ENCODE peak calls at places on chromosomes 7 and 10, in four cellular contexts. Q, A, S and L are unnamed samples.

GRCh38 chr10:47073967-47074366 is 162.7 kb downstream of the PTPN20 start:
- DNase-seq in S (no peak), Q (no peak), A (no peak), L (no peak)

GRCh38 chr10:48465860-48466521 is 138.9 kb downstream of the ARHGAP22 start:
- DNase-seq in A (no peak), Q (no peak), S (no peak), L (peak)

GRCh38 chr7:95693551-95694333 is 78.6 kb upstream of the DYNC1I1 start:
- DNase-seq in S (peak), Q (no peak), A (no peak), L (no peak)

GRCh38 chr10:43174969-43175368 is 36.7 kb downstream of the CSGALNACT2 start:
- DNase-seq in S (no peak), A (no peak), Q (no peak), L (no peak)

GRCh38 chr10:84755311-84755710 is 426.9 kb downstream of the CCSER2 start:
- DNase-seq in A (no peak), Q (no peak), S (no peak), L (no peak)

GRCh38 chr7:152459724-152460251 is 24.0 kb upstream of the KMT2C start:
- DNase-seq in Q (no peak), A (no peak), S (no peak), L (peak)

GRCh38 chr7:39624935-39625694 is 1.7 kb downstream of the RALA start:
- DNase-seq in S (no peak), Q (no peak), A (no peak), L (no peak)

GRCh38 chr10:131778842-131779241 is 122.0 kb upstream of the PPP2R2D start:
- DNase-seq in A (no peak), Q (no peak), S (no peak), L (no peak)

GRCh38 chr10:110524864-110525242 is 27.1 kb downstream of the DUSP5 start:
- DNase-seq in Q (no peak), A (no peak), S (no peak), L (no peak)

GRCh38 chr7:1928555-1929348 is 258.7 kb downstream of the ELFN1 start:
- DNase-seq in Q (no peak), S (no peak), A (no peak), L (no peak)
- TF ChIP-seq POLR2A in Q (no peak), S (no peak), A (no peak), L (no peak)

GRCh38 chr10:24307173-24307572 is 98.2 kb downstream of the KIAA1217 start:
- DNase-seq in A (no peak), Q (no peak), S (no peak), L (no peak)
- H3K4me3 ChIP-seq in A (no peak), Q (no peak), S (no peak), L (no peak)

GRCh38 chr7:99383791-99384370 is 9.4 kb downstream of the ARPC1B start:
- DNase-seq in A (no peak), S (no peak), Q (no peak), L (no peak)
- TF ChIP-seq POLR2A in A (no peak), S (no peak), Q (no peak), L (no peak)

GRCh38 chr10:79560160-79560709 is at the start of gene SFTPA2:
- DNase-seq in S (no peak), A (no peak), Q (no peak), L (no peak)

GRCh38 chr10:79561257-79561656 is 1.1 kb upstream of the SFTPA2 start:
- DNase-seq in Q (no peak), S (no peak), A (no peak), L (no peak)

GRCh38 chr10:79559726-79560125 is 481 bp downstream of the SFTPA2 start:
- DNase-seq in S (no peak), Q (no peak), A (no peak), L (no peak)

GRCh38 chr10:79562135-79562756 is 2.0 kb upstream of the SFTPA2 start:
- DNase-seq in Q (no peak), S (peak), A (peak), L (peak)
- H3K4me3 ChIP-seq in Q (no peak), S (no peak), A (no peak), L (no peak)

GRCh38 chr10:77490512-77490911 is 147.1 kb downstream of the KCNMA1 start:
- DNase-seq in A (no peak), S (no peak), Q (no peak), L (no peak)

GRCh38 chr10:77494789-77495541 is 142.6 kb downstream of the KCNMA1 start:
- DNase-seq in Q (no peak), A (no peak), S (no peak), L (no peak)

GRCh38 chr10:77493851-77494788 is 143.5 kb downstream of the KCNMA1 start:
- DNase-seq in A (no peak), Q (no peak), S (peak), L (no peak)

GRCh38 chr10:77490915-77491314 is 146.7 kb downstream of the KCNMA1 start:
- DNase-seq in A (no peak), S (no peak), Q (no peak), L (no peak)

GRCh38 chr10:77493239-77493806 is 144.3 kb downstream of the KCNMA1 start:
- DNase-seq in A (no peak), S (no peak), Q (no peak), L (no peak)
- TF ChIP-seq POLR2A in A (no peak), S (no peak), Q (no peak), L (no peak)

DNA sequence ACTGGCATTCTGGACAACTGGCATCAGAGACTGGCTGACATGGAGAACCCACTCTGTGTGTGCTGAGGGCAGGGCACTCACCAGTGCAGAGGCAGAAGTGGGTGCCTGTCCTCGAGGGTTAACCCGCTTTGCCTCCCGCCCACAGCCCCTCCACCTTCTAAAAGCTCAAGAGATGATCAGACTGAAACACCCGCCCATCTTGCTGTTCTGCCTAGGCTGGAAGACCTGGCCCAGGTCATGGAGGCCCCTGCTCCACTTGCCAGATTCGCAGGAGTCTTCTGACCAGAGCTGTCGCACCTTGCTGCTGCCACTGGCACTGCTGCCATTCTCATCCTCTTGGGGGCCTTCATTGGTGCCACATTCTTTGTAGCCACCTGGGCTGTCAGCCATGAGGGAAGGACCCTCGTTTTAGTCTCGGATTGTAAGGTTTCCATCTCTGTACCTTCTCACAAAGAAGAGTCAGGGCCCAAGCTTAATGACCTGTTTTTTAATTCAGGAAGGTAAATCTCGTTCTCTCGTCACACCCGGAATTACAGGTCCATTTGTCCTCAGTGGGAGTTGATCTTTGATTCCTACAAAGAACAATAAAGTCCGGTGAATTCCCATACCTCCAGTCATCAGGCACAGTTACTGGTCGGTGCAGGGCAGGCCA is 1.9 kb downstream of the CYREN start:
- DNase-seq in Q (no peak), S (no peak), A (no peak), L (no peak)
- H3K4me3 ChIP-seq in Q (no peak), S (peak), A (no peak), L (no peak)

DNA sequence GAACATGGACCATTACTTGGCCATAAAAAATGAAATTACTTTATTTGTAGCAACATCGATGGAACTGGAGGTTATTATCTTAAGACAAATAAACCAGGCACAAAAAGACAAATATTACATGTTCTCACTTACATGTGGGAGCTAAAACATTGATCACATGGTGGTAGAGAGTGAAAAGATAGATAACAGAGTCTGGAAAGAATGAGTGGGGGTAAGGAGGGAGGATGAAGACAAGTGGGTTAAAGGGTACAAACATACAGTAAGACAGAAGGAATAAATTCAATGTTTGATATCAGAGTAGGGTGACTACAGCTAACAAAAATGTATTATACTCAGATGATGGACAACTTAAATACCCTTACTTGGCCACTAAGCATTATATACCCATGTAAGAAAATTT is 100.0 kb upstream of the WNT16 start:
- DNase-seq in Q (no peak), S (no peak), A (no peak), L (no peak)
- TF ChIP-seq POLR2A in Q (no peak), S (no peak), A (no peak), L (no peak)

DNA sequence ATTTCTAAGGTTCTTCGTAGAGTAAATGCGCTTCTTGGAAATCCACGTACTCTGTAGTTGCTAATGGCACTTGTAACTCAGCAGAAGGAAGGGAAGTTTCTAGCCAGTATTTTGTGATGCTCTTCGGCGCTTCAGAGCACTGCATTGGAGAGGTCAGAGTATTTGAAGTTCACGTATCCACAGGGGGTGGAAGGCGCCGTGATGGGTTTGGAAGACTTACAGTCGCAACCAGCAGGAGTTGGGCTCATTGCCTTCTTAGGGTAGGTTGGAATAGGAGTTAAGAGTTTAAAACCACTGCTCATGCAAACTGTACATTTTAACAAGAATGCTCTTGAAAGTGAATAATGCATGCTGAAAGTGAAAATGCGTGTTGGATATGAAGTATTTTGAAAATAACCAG is 49.1 kb downstream of the SHH start:
- DNase-seq in S (no peak), Q (no peak), A (no peak), L (no peak)
- H3K4me3 ChIP-seq in S (no peak), Q (no peak), A (no peak), L (no peak)

DNA sequence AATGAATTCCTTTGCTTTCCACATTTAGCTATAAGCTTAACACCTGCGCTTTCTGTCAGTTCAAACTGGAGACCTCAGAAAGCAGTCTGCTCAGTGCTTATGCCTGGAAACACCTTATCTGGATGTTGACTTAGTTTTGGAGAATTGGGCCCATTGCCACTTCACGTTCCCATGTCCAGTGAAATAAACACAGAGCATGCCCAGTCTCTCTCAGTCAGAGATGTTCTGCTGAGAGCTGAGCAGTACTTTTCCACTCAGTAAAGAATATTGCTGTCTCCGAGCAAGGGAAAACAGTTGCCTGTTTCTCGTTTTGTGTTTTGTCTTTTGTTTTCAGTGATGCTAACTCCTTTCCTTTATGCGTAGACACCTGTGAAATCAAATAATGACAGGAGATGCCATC is 83.2 kb upstream of the PRR15 start:
- DNase-seq in A (peak), S (no peak), Q (peak), L (no peak)
- TF ChIP-seq POLR2A in A (no peak), S (no peak), Q (no peak), L (no peak)

DNA sequence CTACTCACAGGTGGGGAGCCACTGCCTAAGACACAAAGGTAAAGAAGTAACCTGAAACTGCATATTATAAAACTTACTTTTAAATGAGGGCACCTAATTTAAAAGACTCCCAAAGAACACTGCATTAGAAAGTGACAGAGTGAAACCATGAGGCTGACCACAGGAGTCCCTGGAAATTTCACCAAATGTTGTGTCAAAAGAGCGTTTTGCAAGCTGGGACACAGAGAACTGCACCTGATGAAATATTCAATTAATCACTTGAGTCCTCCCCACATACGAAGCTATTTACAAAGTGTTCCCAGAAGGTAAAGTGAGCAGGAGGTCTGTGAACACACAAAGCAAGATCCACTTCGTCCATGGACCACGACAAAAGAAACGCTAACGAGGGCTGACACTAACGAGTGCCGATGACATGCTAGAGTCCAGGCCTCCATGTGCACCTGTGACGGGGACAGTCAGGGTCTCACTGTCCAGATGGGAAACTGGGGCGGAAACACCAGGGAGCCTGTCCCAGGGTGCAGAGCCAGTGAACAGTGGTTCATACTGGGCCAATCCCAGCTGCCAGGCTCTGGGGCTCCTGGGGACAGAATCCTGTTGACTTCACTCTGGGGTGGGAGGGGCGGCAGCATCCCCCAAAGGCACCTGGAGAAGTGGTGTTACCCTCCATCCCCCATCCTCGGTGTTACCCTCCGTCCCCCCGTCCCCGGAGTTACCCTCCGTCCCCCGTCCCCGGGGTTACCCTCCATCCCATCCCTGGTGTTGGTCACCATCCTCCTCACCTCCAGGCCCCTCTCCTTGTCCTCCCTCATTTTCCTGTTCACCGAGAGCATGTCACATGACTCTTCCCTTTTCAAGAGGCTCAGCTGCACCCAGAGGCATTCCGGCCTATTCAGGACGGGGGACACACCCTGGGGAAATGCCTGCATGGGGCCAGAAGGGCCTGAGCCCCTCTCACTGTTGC is 63.4 kb downstream of the DIP2C start:
- DNase-seq in S (no peak), Q (no peak), A (no peak), L (no peak)
- H3K4me3 ChIP-seq in S (no peak), Q (peak), A (no peak), L (no peak)